ENCODE peak calls at places on chromosome 10, in nine cellular contexts. One of them, this sample, is unnamed.

GRCh38 chr10:9018161-9018843 is 963.8 kb downstream of the GATA3 start:
- DNase-seq in stimulated activated CD4-positive, alpha-beta T cell treated with anti-CD3 and anti-CD28 coated beads, TNF-alpha, amount 100 ng/mL, for 4 hours: no peak
- DNase-seq in CD8-positive, alpha-beta memory T cell: no peak
- DNase-seq in DMS153: no peak
- DNase-seq in right lobe of liver: no peak
- DNase-seq in renal cortical epithelial cell: no peak
- DNase-seq in psoas muscle: no peak
- DNase-seq in upper lobe of right lung: no peak
- DNase-seq in ureter: no peak
- DNase-seq in this sample: no peak

GRCh38 chr10:80154978-80155695 is 22.6 kb downstream of the PLAC9 start:
- DNase-seq in ureter: no peak
- DNase-seq in renal cortical epithelial cell: peak
- DNase-seq in psoas muscle: no peak
- DNase-seq in right lobe of liver: no peak
- DNase-seq in upper lobe of right lung: no peak
- DNase-seq in CD8-positive, alpha-beta memory T cell: no peak
- DNase-seq in DMS153: no peak
- DNase-seq in stimulated activated CD4-positive, alpha-beta T cell treated with anti-CD3 and anti-CD28 coated beads, TNF-alpha, amount 100 ng/mL, for 4 hours: no peak
- DNase-seq in this sample: no peak

GRCh38 chr10:100625821-100626220 is 90.1 kb downstream of the HIF1AN start:
- DNase-seq in stimulated activated CD4-positive, alpha-beta T cell treated with anti-CD3 and anti-CD28 coated beads, TNF-alpha, amount 100 ng/mL, for 4 hours: no peak
- DNase-seq in upper lobe of right lung: no peak
- DNase-seq in CD8-positive, alpha-beta memory T cell: no peak
- DNase-seq in ureter: no peak
- DNase-seq in psoas muscle: no peak
- DNase-seq in renal cortical epithelial cell: no peak
- DNase-seq in right lobe of liver: no peak
- DNase-seq in DMS153: no peak
- DNase-seq in this sample: no peak

GRCh38 chr10:116226766-116227165 is 46.2 kb downstream of the GFRA1 start:
- DNase-seq in renal cortical epithelial cell: no peak
- DNase-seq in psoas muscle: no peak
- DNase-seq in stimulated activated CD4-positive, alpha-beta T cell treated with anti-CD3 and anti-CD28 coated beads, TNF-alpha, amount 100 ng/mL, for 4 hours: no peak
- DNase-seq in ureter: no peak
- DNase-seq in right lobe of liver: no peak
- DNase-seq in CD8-positive, alpha-beta memory T cell: no peak
- DNase-seq in DMS153: no peak
- DNase-seq in upper lobe of right lung: no peak
- DNase-seq in this sample: no peak

GRCh38 chr10:5534880-5535856 is 10.4 kb downstream of the CALML3 start:
- DNase-seq in stimulated activated CD4-positive, alpha-beta T cell treated with anti-CD3 and anti-CD28 coated beads, TNF-alpha, amount 100 ng/mL, for 4 hours: no peak
- DNase-seq in right lobe of liver: no peak
- DNase-seq in psoas muscle: peak
- DNase-seq in ureter: no peak
- DNase-seq in DMS153: no peak
- DNase-seq in renal cortical epithelial cell: peak
- DNase-seq in upper lobe of right lung: peak
- DNase-seq in CD8-positive, alpha-beta memory T cell: no peak
- DNase-seq in this sample: no peak

GRCh38 chr10:100183482-100183881 is 2.3 kb downstream of the ERLIN1 start:
- DNase-seq in upper lobe of right lung: no peak
- DNase-seq in renal cortical epithelial cell: peak
- DNase-seq in ureter: no peak
- DNase-seq in CD8-positive, alpha-beta memory T cell: no peak
- DNase-seq in stimulated activated CD4-positive, alpha-beta T cell treated with anti-CD3 and anti-CD28 coated beads, TNF-alpha, amount 100 ng/mL, for 4 hours: no peak
- DNase-seq in right lobe of liver: no peak
- DNase-seq in DMS153: no peak
- DNase-seq in psoas muscle: no peak
- DNase-seq in this sample: no peak

GRCh38 chr10:5043716-5044115 is 40.1 kb upstream of the AKR1C2 start:
- DNase-seq in right lobe of liver: peak
- DNase-seq in upper lobe of right lung: peak
- DNase-seq in CD8-positive, alpha-beta memory T cell: no peak
- DNase-seq in ureter: no peak
- DNase-seq in DMS153: peak
- DNase-seq in stimulated activated CD4-positive, alpha-beta T cell treated with anti-CD3 and anti-CD28 coated beads, TNF-alpha, amount 100 ng/mL, for 4 hours: no peak
- DNase-seq in renal cortical epithelial cell: peak
- DNase-seq in psoas muscle: no peak
- DNase-seq in this sample: peak

GRCh38 chr10:29608062-29608461 is 26.7 kb downstream of the SVIL start:
- DNase-seq in ureter: no peak
- DNase-seq in psoas muscle: peak
- DNase-seq in stimulated activated CD4-positive, alpha-beta T cell treated with anti-CD3 and anti-CD28 coated beads, TNF-alpha, amount 100 ng/mL, for 4 hours: no peak
- DNase-seq in DMS153: no peak
- DNase-seq in CD8-positive, alpha-beta memory T cell: no peak
- DNase-seq in right lobe of liver: no peak
- DNase-seq in renal cortical epithelial cell: no peak
- DNase-seq in upper lobe of right lung: no peak
- DNase-seq in this sample: no peak

GRCh38 chr10:110496553-110497437 is 912 bp upstream of the DUSP5 start:
- DNase-seq in CD8-positive, alpha-beta memory T cell: no peak
- DNase-seq in right lobe of liver: no peak
- DNase-seq in stimulated activated CD4-positive, alpha-beta T cell treated with anti-CD3 and anti-CD28 coated beads, TNF-alpha, amount 100 ng/mL, for 4 hours: no peak
- DNase-seq in upper lobe of right lung: no peak
- DNase-seq in psoas muscle: no peak
- DNase-seq in renal cortical epithelial cell: no peak
- DNase-seq in ureter: no peak
- DNase-seq in DMS153: peak
- DNase-seq in this sample: no peak

GRCh38 chr10:93458821-93459257 is 23.3 kb downstream of the MYOF start:
- DNase-seq in right lobe of liver: no peak
- DNase-seq in stimulated activated CD4-positive, alpha-beta T cell treated with anti-CD3 and anti-CD28 coated beads, TNF-alpha, amount 100 ng/mL, for 4 hours: no peak
- DNase-seq in renal cortical epithelial cell: peak
- DNase-seq in ureter: peak
- DNase-seq in CD8-positive, alpha-beta memory T cell: no peak
- DNase-seq in upper lobe of right lung: peak
- DNase-seq in DMS153: no peak
- DNase-seq in psoas muscle: peak
- DNase-seq in this sample: no peak

GRCh38 chr10:9238041-9238440 is 1183.6 kb downstream of the GATA3 start:
- DNase-seq in renal cortical epithelial cell: peak
- DNase-seq in ureter: peak
- DNase-seq in stimulated activated CD4-positive, alpha-beta T cell treated with anti-CD3 and anti-CD28 coated beads, TNF-alpha, amount 100 ng/mL, for 4 hours: no peak
- DNase-seq in right lobe of liver: no peak
- DNase-seq in CD8-positive, alpha-beta memory T cell: no peak
- DNase-seq in DMS153: no peak
- DNase-seq in upper lobe of right lung: no peak
- DNase-seq in psoas muscle: no peak
- DNase-seq in this sample: no peak

GRCh38 chr10:101241840-101242707 is 12.8 kb upstream of the LBX1 start:
- DNase-seq in psoas muscle: peak
- DNase-seq in CD8-positive, alpha-beta memory T cell: no peak
- DNase-seq in ureter: no peak
- DNase-seq in DMS153: no peak
- DNase-seq in stimulated activated CD4-positive, alpha-beta T cell treated with anti-CD3 and anti-CD28 coated beads, TNF-alpha, amount 100 ng/mL, for 4 hours: no peak
- DNase-seq in upper lobe of right lung: peak
- DNase-seq in right lobe of liver: peak
- DNase-seq in renal cortical epithelial cell: no peak
- DNase-seq in this sample: peak

GRCh38 chr10:12710594-12711343 is 290.7 kb downstream of the CCDC3 start:
- DNase-seq in CD8-positive, alpha-beta memory T cell: peak
- DNase-seq in DMS153: no peak
- DNase-seq in renal cortical epithelial cell: peak
- DNase-seq in ureter: peak
- DNase-seq in psoas muscle: peak
- DNase-seq in upper lobe of right lung: peak
- DNase-seq in stimulated activated CD4-positive, alpha-beta T cell treated with anti-CD3 and anti-CD28 coated beads, TNF-alpha, amount 100 ng/mL, for 4 hours: peak
- DNase-seq in right lobe of liver: peak
- DNase-seq in this sample: peak

GRCh38 chr10:123942114-123942513 is 50.5 kb upstream of the CPXM2 start:
- DNase-seq in upper lobe of right lung: no peak
- DNase-seq in psoas muscle: no peak
- DNase-seq in renal cortical epithelial cell: no peak
- DNase-seq in ureter: no peak
- DNase-seq in right lobe of liver: no peak
- DNase-seq in CD8-positive, alpha-beta memory T cell: no peak
- DNase-seq in stimulated activated CD4-positive, alpha-beta T cell treated with anti-CD3 and anti-CD28 coated beads, TNF-alpha, amount 100 ng/mL, for 4 hours: no peak
- DNase-seq in DMS153: no peak
- DNase-seq in this sample: no peak

GRCh38 chr10:132547421-132547861 is 9.9 kb downstream of the INPP5A start:
- DNase-seq in psoas muscle: peak
- DNase-seq in renal cortical epithelial cell: no peak
- DNase-seq in DMS153: no peak
- DNase-seq in right lobe of liver: no peak
- DNase-seq in ureter: peak
- DNase-seq in upper lobe of right lung: no peak
- DNase-seq in stimulated activated CD4-positive, alpha-beta T cell treated with anti-CD3 and anti-CD28 coated beads, TNF-alpha, amount 100 ng/mL, for 4 hours: peak
- DNase-seq in CD8-positive, alpha-beta memory T cell: no peak
- DNase-seq in this sample: no peak

GRCh38 chr10:109587366-109587765 is 335.9 kb downstream of the XPNPEP1 start:
- DNase-seq in ureter: no peak
- DNase-seq in renal cortical epithelial cell: no peak
- DNase-seq in DMS153: peak
- DNase-seq in upper lobe of right lung: no peak
- DNase-seq in psoas muscle: no peak
- DNase-seq in right lobe of liver: no peak
- DNase-seq in stimulated activated CD4-positive, alpha-beta T cell treated with anti-CD3 and anti-CD28 coated beads, TNF-alpha, amount 100 ng/mL, for 4 hours: no peak
- DNase-seq in CD8-positive, alpha-beta memory T cell: no peak
- DNase-seq in this sample: no peak

GRCh38 chr10:788796-789748 is 99.6 kb upstream of the DIP2C start:
- DNase-seq in right lobe of liver: peak
- DNase-seq in CD8-positive, alpha-beta memory T cell: no peak
- DNase-seq in renal cortical epithelial cell: peak
- DNase-seq in ureter: peak
- DNase-seq in upper lobe of right lung: peak
- DNase-seq in psoas muscle: peak
- DNase-seq in DMS153: peak
- DNase-seq in stimulated activated CD4-positive, alpha-beta T cell treated with anti-CD3 and anti-CD28 coated beads, TNF-alpha, amount 100 ng/mL, for 4 hours: no peak
- DNase-seq in this sample: peak

GRCh38 chr10:76902949-76903348 is 734.7 kb downstream of the KCNMA1 start:
- DNase-seq in upper lobe of right lung: no peak
- DNase-seq in CD8-positive, alpha-beta memory T cell: no peak
- DNase-seq in psoas muscle: peak
- DNase-seq in right lobe of liver: no peak
- DNase-seq in DMS153: no peak
- DNase-seq in ureter: peak
- DNase-seq in stimulated activated CD4-positive, alpha-beta T cell treated with anti-CD3 and anti-CD28 coated beads, TNF-alpha, amount 100 ng/mL, for 4 hours: no peak
- DNase-seq in renal cortical epithelial cell: no peak
- DNase-seq in this sample: no peak

GRCh38 chr10:8725343-8725742 is 670.9 kb downstream of the GATA3 start:
- DNase-seq in CD8-positive, alpha-beta memory T cell: no peak
- DNase-seq in upper lobe of right lung: no peak
- DNase-seq in stimulated activated CD4-positive, alpha-beta T cell treated with anti-CD3 and anti-CD28 coated beads, TNF-alpha, amount 100 ng/mL, for 4 hours: no peak
- DNase-seq in renal cortical epithelial cell: no peak
- DNase-seq in ureter: no peak
- DNase-seq in right lobe of liver: no peak
- DNase-seq in DMS153: no peak
- DNase-seq in psoas muscle: no peak
- DNase-seq in this sample: no peak

GRCh38 chr10:102876747-102877153 is 7.5 kb downstream of the AS3MT start:
- DNase-seq in right lobe of liver: no peak
- DNase-seq in ureter: no peak
- DNase-seq in DMS153: no peak
- DNase-seq in CD8-positive, alpha-beta memory T cell: no peak
- DNase-seq in stimulated activated CD4-positive, alpha-beta T cell treated with anti-CD3 and anti-CD28 coated beads, TNF-alpha, amount 100 ng/mL, for 4 hours: no peak
- DNase-seq in upper lobe of right lung: no peak
- DNase-seq in psoas muscle: no peak
- DNase-seq in renal cortical epithelial cell: no peak
- DNase-seq in this sample: no peak

GRCh38 chr10:96695366-96695765 is 24.9 kb downstream of the PIK3AP1 start:
- DNase-seq in psoas muscle: no peak
- DNase-seq in ureter: no peak
- DNase-seq in renal cortical epithelial cell: no peak
- DNase-seq in upper lobe of right lung: no peak
- DNase-seq in right lobe of liver: no peak
- DNase-seq in stimulated activated CD4-positive, alpha-beta T cell treated with anti-CD3 and anti-CD28 coated beads, TNF-alpha, amount 100 ng/mL, for 4 hours: no peak
- DNase-seq in CD8-positive, alpha-beta memory T cell: no peak
- DNase-seq in DMS153: no peak
- DNase-seq in this sample: no peak

This sample was measured in left lobe of liver.